ENCODE peak calls at places on chromosomes 3 and 15, in five cellular contexts. T, R, B, S and F are unnamed samples. For H3K4me1, the result is how much of the 10 kb centered on the place peaks cover.

GRCh38 chr3:82927309-82928253 is 1166.1 kb upstream of the GBE1 start:
- DNase-seq in R (no peak), S (no peak), T (no peak), B (no peak), F (peak)

GRCh38 chr3:71064976-71065763 is 518.4 kb downstream of the FOXP1 start:
- DNase-seq in B (peak), R (peak), T (peak), S (peak), F (peak)

GRCh38 chr3:158489181-158489580 is 81.8 kb upstream of the MLF1 start:
- DNase-seq in T (no peak), S (no peak), B (no peak), R (no peak), F (no peak)

GRCh38 chr3:184604039-184604955 is 42.7 kb downstream of the EPHB3 start:
- DNase-seq in S (no peak), R (peak), B (no peak), T (peak), F (peak)

GRCh38 chr15:101088788-101089578 is 162.9 kb downstream of the CHSY1 start:
- DNase-seq in S (peak), B (peak), T (peak), R (peak), F (peak)

GRCh38 chr15:33852570-33852969 is 115.7 kb upstream of the CHRM5 start:
- DNase-seq in T (no peak), R (no peak), S (peak), B (no peak), F (peak)

GRCh38 chr15:76209523-76209922 is 101.7 kb downstream of the ETFA start:
- DNase-seq in R (no peak), T (no peak), S (no peak), B (no peak), F (no peak)

GRCh38 chr3:29605845-29606244 is 325.0 kb downstream of the RBMS3 start:
- DNase-seq in T (no peak), R (no peak), S (peak), B (no peak), F (no peak)

GRCh38 chr3:122727766-122728165 is 47.1 kb downstream of the PARP14 start:
- DNase-seq in R (no peak), S (no peak), T (no peak), B (no peak), F (no peak)

GRCh38 chr3:9151240-9151639 is 98.2 kb downstream of the SRGAP3 start:
- DNase-seq in S (no peak), R (no peak), B (no peak), T (no peak), F (peak)

DNA sequence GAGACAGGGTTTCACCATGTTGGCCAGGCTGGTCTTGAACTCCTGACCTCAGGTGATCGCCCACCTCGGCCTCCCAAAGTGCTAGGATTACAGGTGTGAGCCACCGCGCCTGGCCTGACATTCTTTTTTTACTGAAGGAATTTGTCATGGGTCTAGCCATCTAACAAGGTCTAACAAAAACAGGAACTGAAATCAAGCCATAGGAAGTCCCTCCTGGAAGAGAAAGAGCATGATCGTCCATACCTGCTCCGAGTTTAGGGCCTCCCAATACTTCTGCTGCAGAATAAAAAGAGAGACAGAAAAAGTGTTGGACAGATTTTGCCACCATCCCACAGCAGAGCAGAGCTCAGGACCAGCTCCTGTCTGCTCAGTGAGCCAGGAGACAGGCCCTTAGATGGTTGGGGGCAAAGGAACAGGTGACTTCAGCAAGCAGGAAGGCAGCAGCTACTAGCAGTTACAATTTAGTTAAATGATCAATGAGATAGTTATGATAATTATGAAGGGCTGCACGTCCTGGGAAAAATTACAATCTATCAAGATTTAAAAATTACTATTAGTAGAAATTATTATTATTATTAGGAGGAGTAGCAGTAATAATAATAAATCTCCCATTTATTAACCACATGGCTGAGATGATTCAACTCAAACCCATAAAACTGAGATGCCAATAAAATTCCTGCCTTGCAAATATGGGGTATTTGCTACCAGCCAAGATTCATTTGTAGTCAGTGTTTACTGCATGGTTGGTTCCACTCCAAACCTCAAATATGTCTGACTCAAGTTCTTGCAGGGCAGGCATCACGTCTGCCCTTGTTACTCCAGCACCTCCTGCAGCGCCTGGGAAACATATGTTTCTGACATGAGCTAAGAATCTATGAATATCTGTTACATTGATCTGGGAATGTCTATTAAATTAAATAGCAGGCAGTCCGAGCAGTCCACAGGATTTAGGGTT is 40.1 kb downstream of the TMEM44 start:
- DNase-seq in B (no peak), R (no peak), T (no peak), S (peak), F (peak)
- H2BK12ac ChIP-seq in B (no peak), R (no peak), T (no peak), S (peak), F (no peak)

DNA sequence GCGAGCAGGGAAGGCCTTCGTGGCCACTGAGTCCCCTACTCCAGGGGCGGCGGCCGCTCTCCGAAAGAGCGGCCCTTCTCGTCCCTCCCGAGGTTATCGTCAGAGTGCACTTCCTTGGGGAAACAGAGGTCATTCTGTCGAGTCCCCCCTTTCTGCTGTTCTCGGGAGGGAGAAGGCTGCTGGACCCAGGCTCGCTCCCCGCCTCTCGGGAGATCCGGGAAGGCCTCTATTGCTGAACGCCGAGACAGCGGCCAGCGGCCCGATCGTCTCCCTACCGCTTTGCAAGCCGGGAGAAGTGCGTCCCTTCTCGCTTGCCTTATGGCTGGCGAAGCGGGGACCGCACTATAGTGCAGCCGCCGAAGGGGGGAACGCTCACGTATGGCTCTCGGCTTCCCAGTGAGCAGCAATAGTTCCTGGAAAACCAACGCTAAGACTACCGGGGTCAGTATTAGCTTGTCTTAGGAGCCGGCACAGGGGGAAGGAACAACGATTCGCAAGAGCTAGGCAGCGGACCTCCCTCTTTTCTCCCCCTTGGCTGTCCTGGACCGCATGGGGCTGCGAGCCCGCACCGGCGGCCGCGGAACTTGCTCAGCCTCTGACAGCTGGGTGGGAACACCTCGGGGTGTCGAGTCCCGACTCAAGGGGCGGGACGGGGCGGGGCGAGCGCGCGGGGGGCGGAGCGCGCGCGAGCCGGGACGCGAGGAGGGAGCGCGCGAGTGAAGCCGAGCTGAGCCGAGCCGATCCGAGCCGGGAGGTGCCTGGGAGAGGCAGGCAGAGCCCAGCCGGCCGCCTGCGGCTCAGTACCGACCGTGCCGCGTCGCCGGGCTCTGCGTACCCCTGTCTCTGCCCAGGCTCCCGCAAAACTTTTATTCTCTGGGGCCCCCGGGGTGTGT is 930 bp upstream of the PPM1L start:
- DNase-seq in S (peak), T (peak), B (peak), R (peak), F (peak)
- H3K4me1 ChIP-seq in S (under half), T (under half), B (under half), R (under half), F (under half)

GRCh38 chr15:79352206-79352605 is 41.3 kb downstream of the TMED3 start:
- DNase-seq in S (no peak), T (no peak), R (no peak), B (no peak), F (no peak)

GRCh38 chr15:79349526-79349925 is 38.6 kb downstream of the TMED3 start:
- DNase-seq in R (no peak), S (peak), T (no peak), B (no peak), F (no peak)
- H3K18ac ChIP-seq in R (no peak), S (no peak), T (no peak), B (no peak), F (no peak)

GRCh38 chr3:116852801-116853200 is 143.2 kb downstream of the TUSC7 start:
- DNase-seq in S (no peak), R (no peak), T (no peak), B (no peak), F (no peak)
- H2BK12ac ChIP-seq in S (no peak), R (peak), T (no peak), B (no peak), F (no peak)

GRCh38 chr15:40090774-40091455 is 17.8 kb downstream of the BMF start:
- DNase-seq in R (no peak), B (no peak), S (no peak), T (no peak), F (no peak)
- H3K4me1 ChIP-seq in R (under half), B (half or more), S (half or more), T (under half), F (half or more)

DNA sequence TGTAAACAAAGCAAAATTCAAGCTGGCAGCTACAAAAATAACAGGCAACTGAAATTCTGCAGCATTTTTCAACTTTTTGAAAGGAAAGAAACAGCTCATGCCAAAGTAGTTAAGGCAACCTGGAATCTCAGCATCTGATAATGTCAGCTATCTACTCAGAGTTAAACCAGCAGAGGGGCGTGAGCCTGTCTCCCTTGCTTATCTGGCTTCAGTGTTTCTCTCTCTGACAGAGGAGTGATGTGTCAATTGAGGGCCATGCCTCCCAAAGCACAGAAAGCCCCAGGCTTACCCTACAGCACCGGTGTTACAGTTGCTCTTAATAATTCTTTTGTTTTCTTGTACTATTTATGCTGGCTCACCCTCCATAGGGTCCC is 7.2 kb downstream of the TMEM212 start:
- DNase-seq in T (no peak), B (no peak), R (no peak), S (no peak), F (peak)
- H3K18ac ChIP-seq in T (no peak), B (no peak), R (no peak), S (peak), F (no peak)

GRCh38 chr3:69658514-69658913 is 80.8 kb upstream of the MITF start:
- DNase-seq in B (no peak), T (no peak), S (no peak), R (no peak), F (no peak)
- H2BK12ac ChIP-seq in B (no peak), T (no peak), S (no peak), R (no peak), F (no peak)